ENCODE peak calls at places on chromosomes 4 and X, in four cellular contexts. One of them, this sample, is unnamed.

GRCh38 chr4:166585491-166585890 is 648.8 kb downstream of the SPOCK3 start:
- DNase-seq in stomach: no peak
- DNase-seq in upper lobe of left lung: no peak
- DNase-seq in adrenal gland: no peak
- DNase-seq in this sample: no peak

GRCh38 chr4:1250527-1250812 is 1.5 kb upstream of the CTBP1 start:
- DNase-seq in stomach: no peak
- DNase-seq in upper lobe of left lung: peak; percentile 62
- DNase-seq in adrenal gland: peak; percentile 21
- DNase-seq in this sample: no peak

GRCh38 chr4:120132935-120133334 is 66.3 kb upstream of the MAD2L1 start:
- DNase-seq in stomach: no peak
- DNase-seq in upper lobe of left lung: no peak
- DNase-seq in adrenal gland: no peak
- DNase-seq in this sample: no peak

GRCh38 chr4:24799544-24800272 is 4.3 kb downstream of the SOD3 start:
- DNase-seq in stomach: no peak
- DNase-seq in upper lobe of left lung: peak; percentile 85
- DNase-seq in adrenal gland: no peak
- DNase-seq in this sample: no peak

GRCh38 chr4:12584116-12584875 is 899.8 kb downstream of the RAB28 start:
- DNase-seq in stomach: no peak
- DNase-seq in upper lobe of left lung: no peak
- DNase-seq in adrenal gland: no peak
- DNase-seq in this sample: no peak

GRCh38 chr4:102129810-102130209 is 215.5 kb downstream of the SLC39A8 start:
- DNase-seq in stomach: no peak
- DNase-seq in upper lobe of left lung: no peak
- DNase-seq in adrenal gland: no peak
- DNase-seq in this sample: no peak

GRCh38 chrX:53031380-53031779 is 17.2 kb upstream of the GPR173 start:
- DNase-seq in stomach: no peak
- DNase-seq in upper lobe of left lung: no peak
- DNase-seq in adrenal gland: no peak
- DNase-seq in this sample: no peak

GRCh38 chrX:119755981-119756533 is 2.3 kb upstream of the SOWAHD start:
- DNase-seq in stomach: peak; percentile 29
- DNase-seq in upper lobe of left lung: no peak
- DNase-seq in adrenal gland: no peak
- DNase-seq in this sample: no peak

GRCh38 chrX:118254611-118255010 is 91.3 kb upstream of the WDR44 start:
- DNase-seq in stomach: peak; percentile 58
- DNase-seq in upper lobe of left lung: no peak
- DNase-seq in adrenal gland: peak; percentile 68
- DNase-seq in this sample: peak; percentile 45

GRCh38 chr4:102809190-102809589 is 18.2 kb downstream of the UBE2D3 start:
- DNase-seq in stomach: no peak
- DNase-seq in upper lobe of left lung: no peak
- DNase-seq in adrenal gland: no peak
- DNase-seq in this sample: no peak

GRCh38 chrX:72395252-72395651 is 89.5 kb upstream of the CITED1 start:
- DNase-seq in stomach: no peak
- DNase-seq in upper lobe of left lung: no peak
- DNase-seq in adrenal gland: no peak
- DNase-seq in this sample: no peak

GRCh38 chr4:78684196-78685079 is 91.7 kb upstream of the BMP2K start:
- DNase-seq in stomach: no peak
- DNase-seq in upper lobe of left lung: no peak
- DNase-seq in adrenal gland: no peak
- DNase-seq in this sample: no peak

GRCh38 chr4:1767058-1767769 is 25.9 kb upstream of the FGFR3 start:
- DNase-seq in stomach: no peak
- DNase-seq in upper lobe of left lung: no peak
- DNase-seq in adrenal gland: no peak
- DNase-seq in this sample: no peak

GRCh38 chr4:107901213-107901934 is 30.0 kb upstream of the CYP2U1 start:
- DNase-seq in stomach: no peak
- DNase-seq in upper lobe of left lung: no peak
- DNase-seq in adrenal gland: no peak
- DNase-seq in this sample: no peak

GRCh38 chr4:95294291-95294690 is 254.5 kb downstream of the UNC5C start:
- DNase-seq in stomach: no peak
- DNase-seq in upper lobe of left lung: no peak
- DNase-seq in adrenal gland: no peak
- DNase-seq in this sample: no peak

GRCh38 chr4:1169691-1170096 is 2.7 kb downstream of the SPON2 start:
- DNase-seq in stomach: no peak
- DNase-seq in upper lobe of left lung: peak; percentile 77
- DNase-seq in adrenal gland: no peak
- DNase-seq in this sample: no peak

GRCh38 chr4:55528495-55528894 is 18.2 kb downstream of the CLOCK start:
- DNase-seq in stomach: no peak
- DNase-seq in upper lobe of left lung: no peak
- DNase-seq in adrenal gland: no peak
- DNase-seq in this sample: no peak

GRCh38 chr4:87985097-87985886 is 9.8 kb downstream of the SPP1 start:
- DNase-seq in stomach: peak; percentile 46
- DNase-seq in upper lobe of left lung: no peak
- DNase-seq in adrenal gland: peak; percentile 81
- DNase-seq in this sample: peak; percentile 84

GRCh38 chr4:2941138-2942036 is 21.8 kb downstream of the NOP14 start:
- DNase-seq in stomach: no peak
- DNase-seq in upper lobe of left lung: no peak
- DNase-seq in adrenal gland: peak; percentile 15
- DNase-seq in this sample: peak; percentile 25

GRCh38 chr4:109011241-109012031 is 248.6 kb upstream of the ETNPPL start:
- DNase-seq in stomach: no peak
- DNase-seq in upper lobe of left lung: no peak
- DNase-seq in adrenal gland: no peak
- DNase-seq in this sample: no peak

GRCh38 chrX:150790021-150790420 is 96.8 kb downstream of the MTMR1 start:
- DNase-seq in stomach: no peak
- DNase-seq in upper lobe of left lung: no peak
- DNase-seq in adrenal gland: no peak
- DNase-seq in this sample: no peak
- TF ChIP-seq POLR2A in stomach: no peak
- TF ChIP-seq POLR2A in upper lobe of left lung: no peak
- TF ChIP-seq POLR2A in adrenal gland: no peak
- TF ChIP-seq POLR2A in this sample: no peak

DNA sequence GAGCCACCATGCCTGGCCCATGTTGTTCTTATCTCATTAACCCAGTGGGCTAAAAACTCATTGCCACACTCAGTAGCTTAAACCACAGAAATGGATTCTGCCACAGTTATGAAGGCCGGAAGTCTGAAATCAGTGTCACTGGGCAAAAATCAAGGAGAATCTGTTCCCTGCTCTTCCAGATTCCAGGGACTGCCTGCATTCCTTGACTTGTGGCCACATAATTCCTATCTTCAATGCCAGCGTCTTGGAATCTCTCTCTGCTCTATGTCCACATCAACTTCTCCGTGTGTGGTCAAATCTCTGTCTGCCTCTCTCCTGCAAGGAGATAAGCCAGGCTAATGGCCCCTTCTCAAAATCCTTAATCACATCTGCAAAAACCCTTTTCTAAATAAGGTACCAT is 4.1 kb upstream of the WFS1 start:
- DNase-seq in stomach: no peak
- DNase-seq in upper lobe of left lung: no peak
- DNase-seq in adrenal gland: no peak
- DNase-seq in this sample: no peak
- H3K4me1 ChIP-seq in stomach: peaks cover 3% of the 10 kb centered on the region
- H3K4me1 ChIP-seq in upper lobe of left lung: peaks cover 3% of the 10 kb centered on the region
- H3K4me1 ChIP-seq in adrenal gland: peaks cover 5% of the 10 kb centered on the region
- H3K4me1 ChIP-seq in this sample: no peaks in the 10 kb centered on the region

GRCh38 chr4:144670776-144671175 is 24.8 kb downstream of the HHIP start:
- DNase-seq in stomach: no peak
- DNase-seq in upper lobe of left lung: no peak
- DNase-seq in adrenal gland: no peak
- DNase-seq in this sample: no peak

GRCh38 chr4:144667500-144667899 is 21.5 kb downstream of the HHIP start:
- DNase-seq in stomach: no peak
- DNase-seq in upper lobe of left lung: no peak
- DNase-seq in adrenal gland: no peak
- DNase-seq in this sample: no peak

GRCh38 chr4:144663852-144664488 is 18.0 kb downstream of the HHIP start:
- DNase-seq in stomach: no peak
- DNase-seq in upper lobe of left lung: no peak
- DNase-seq in adrenal gland: no peak
- DNase-seq in this sample: no peak

DNA sequence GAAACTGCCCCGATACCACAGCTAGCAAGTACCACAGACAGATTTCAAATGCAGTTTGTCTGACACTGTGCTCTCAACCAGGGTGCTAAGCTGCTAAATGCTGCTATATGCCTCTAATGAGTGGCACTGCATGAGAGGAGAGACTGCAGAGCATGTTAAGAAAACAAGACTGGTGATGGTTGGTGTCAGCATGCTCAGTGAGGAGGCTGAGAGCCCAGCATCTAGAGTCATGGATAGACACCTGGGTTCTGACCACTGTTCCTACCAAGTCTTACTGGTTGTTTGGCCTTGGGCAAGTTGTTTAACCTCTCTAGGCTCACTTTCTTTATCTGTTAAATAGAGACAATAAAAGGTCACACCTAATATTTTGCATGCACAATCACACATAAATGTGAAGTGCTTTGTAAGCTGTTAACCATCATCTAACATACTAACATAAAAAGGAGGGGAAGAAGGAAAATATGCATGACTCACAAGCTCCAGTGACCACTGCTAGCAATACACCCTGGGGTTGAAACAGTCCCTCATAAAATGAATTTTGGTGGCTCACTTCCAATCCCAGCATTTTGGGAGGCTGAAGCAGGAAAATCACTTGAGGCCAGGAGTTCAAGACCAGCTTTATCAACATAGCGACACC is 20.7 kb downstream of the HHIP start:
- DNase-seq in stomach: no peak
- DNase-seq in upper lobe of left lung: no peak
- DNase-seq in adrenal gland: no peak
- DNase-seq in this sample: no peak
- H3K27ac ChIP-seq in stomach: no peak overlapping the region
- H3K27ac ChIP-seq in upper lobe of left lung: no peak overlapping the region
- H3K27ac ChIP-seq in adrenal gland: no peak overlapping the region
- H3K27ac ChIP-seq in this sample: no peak overlapping the region

GRCh38 chrX:4560192-4560591 is 846.7 kb upstream of the PRKX start:
- DNase-seq in stomach: no peak
- DNase-seq in upper lobe of left lung: no peak
- DNase-seq in adrenal gland: no peak
- DNase-seq in this sample: no peak
- TF ChIP-seq POLR2A in stomach: no peak
- TF ChIP-seq POLR2A in upper lobe of left lung: no peak
- TF ChIP-seq POLR2A in adrenal gland: no peak
- TF ChIP-seq POLR2A in this sample: no peak

GRCh38 chr4:152680988-152681731 is 1.4 kb upstream of the TMEM154 start:
- DNase-seq in stomach: no peak
- DNase-seq in upper lobe of left lung: no peak
- DNase-seq in adrenal gland: no peak
- DNase-seq in this sample: no peak

GRCh38 chr4:152679414-152680281 is at the start of gene TMEM154:
- DNase-seq in stomach: peak; percentile 67
- DNase-seq in upper lobe of left lung: peak; percentile 90
- DNase-seq in adrenal gland: peak; percentile 48
- DNase-seq in this sample: peak; percentile 65

GRCh38 chr4:152684587-152684986 is 4.8 kb upstream of the TMEM154 start:
- DNase-seq in stomach: no peak
- DNase-seq in upper lobe of left lung: no peak
- DNase-seq in adrenal gland: no peak
- DNase-seq in this sample: no peak

GRCh38 chr4:152684007-152684406 is 4.2 kb upstream of the TMEM154 start:
- DNase-seq in stomach: no peak
- DNase-seq in upper lobe of left lung: no peak
- DNase-seq in adrenal gland: no peak
- DNase-seq in this sample: no peak

DNA sequence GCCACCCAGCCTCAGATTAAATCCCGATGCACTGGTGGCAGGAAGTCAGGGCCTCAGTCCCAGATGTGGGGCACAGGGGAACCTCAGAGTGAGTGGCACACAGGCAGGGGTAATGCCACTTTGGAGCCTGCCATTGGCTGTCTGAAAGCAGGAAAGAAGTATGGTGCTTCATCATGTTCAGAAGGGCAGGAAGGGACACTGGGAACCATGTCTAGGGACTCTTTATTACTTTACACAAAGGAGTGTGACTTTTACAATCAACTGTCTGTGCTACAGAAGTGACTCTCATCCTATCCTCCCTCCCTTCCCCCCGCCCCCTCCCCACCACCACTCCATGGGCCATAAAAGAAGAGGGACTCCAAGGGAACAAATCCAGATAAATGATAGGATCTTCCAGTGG is 2.3 kb upstream of the TMEM154 start:
- DNase-seq in stomach: no peak
- DNase-seq in upper lobe of left lung: no peak
- DNase-seq in adrenal gland: no peak
- DNase-seq in this sample: no peak
- H3K4me1 ChIP-seq in stomach: no peaks in the 10 kb centered on the region
- H3K4me1 ChIP-seq in upper lobe of left lung: no peaks in the 10 kb centered on the region
- H3K4me1 ChIP-seq in adrenal gland: no peaks in the 10 kb centered on the region
- H3K4me1 ChIP-seq in this sample: no peaks in the 10 kb centered on the region

GRCh38 chr4:84916233-84916632 is 50.3 kb downstream of the WDFY3 start:
- DNase-seq in stomach: no peak
- DNase-seq in upper lobe of left lung: no peak
- DNase-seq in adrenal gland: no peak
- DNase-seq in this sample: no peak
- H3K27ac ChIP-seq in stomach: no peak overlapping the region
- H3K27ac ChIP-seq in upper lobe of left lung: no peak overlapping the region
- H3K27ac ChIP-seq in adrenal gland: no peak overlapping the region
- H3K27ac ChIP-seq in this sample: no peak overlapping the region

GRCh38 chrX:129980540-129981206 is 1.8 kb upstream of the BCORL1 start:
- DNase-seq in stomach: peak; percentile 59
- DNase-seq in upper lobe of left lung: peak; percentile 91
- DNase-seq in adrenal gland: peak; percentile 50
- DNase-seq in this sample: peak; percentile 77
- TF ChIP-seq POLR2A in stomach: no peak
- TF ChIP-seq POLR2A in upper lobe of left lung: no peak
- TF ChIP-seq POLR2A in adrenal gland: peak; percentile 21
- TF ChIP-seq POLR2A in this sample: peak; percentile 54